ENCODE peak calls at places on chromosome 21, in nine cellular contexts. One of them, this sample, is unnamed.
A peak's percentile ranks its signal among the peaks of the same experiment; 100 is the strongest.

GRCh38 chr21:45325206-45326168 is 37.8 kb upstream of the POFUT2 start:
- DNase-seq in GM03348: no peak
- DNase-seq in aorta: peak; percentile 72
- DNase-seq in fibroblast of pulmonary artery: no peak
- DNase-seq in astrocyte: no peak
- DNase-seq in fibroblast of gingiva: no peak
- DNase-seq in Right ventricle myocardium superior: peak; percentile 36
- DNase-seq in foreskin keratinocyte: no peak
- DNase-seq in NCI-H1092: no peak
- DNase-seq in this sample: no peak

GRCh38 chr21:34669149-34669879 is 520 bp downstream of the CLIC6 start:
- DNase-seq in foreskin keratinocyte: no peak
- DNase-seq in astrocyte: no peak
- DNase-seq in fibroblast of pulmonary artery: no peak
- DNase-seq in fibroblast of gingiva: no peak
- DNase-seq in NCI-H1092: no peak
- DNase-seq in GM03348: peak; percentile 23
- DNase-seq in Right ventricle myocardium superior: no peak
- DNase-seq in aorta: peak; percentile 81
- DNase-seq in this sample: no peak

GRCh38 chr21:37455504-37455911 is 88.9 kb downstream of the DYRK1A start:
- DNase-seq in Right ventricle myocardium superior: no peak
- DNase-seq in GM03348: no peak
- DNase-seq in fibroblast of gingiva: no peak
- DNase-seq in astrocyte: no peak
- DNase-seq in NCI-H1092: no peak
- DNase-seq in fibroblast of pulmonary artery: peak; percentile 36
- DNase-seq in aorta: no peak
- DNase-seq in foreskin keratinocyte: no peak
- DNase-seq in this sample: no peak

GRCh38 chr21:17512245-17513213 is at the start of gene CXADR:
- DNase-seq in fibroblast of pulmonary artery: peak; percentile 42
- DNase-seq in aorta: peak; percentile 77
- DNase-seq in fibroblast of gingiva: no peak
- DNase-seq in foreskin keratinocyte: peak; percentile 83
- DNase-seq in astrocyte: peak; percentile 7
- DNase-seq in Right ventricle myocardium superior: peak; percentile 83
- DNase-seq in NCI-H1092: peak; percentile 81
- DNase-seq in GM03348: peak; percentile 60
- DNase-seq in this sample: no peak

GRCh38 chr21:30839304-30839703 is 9.7 kb upstream of the KRTAP7-1 start:
- DNase-seq in fibroblast of pulmonary artery: peak; percentile 0
- DNase-seq in astrocyte: no peak
- DNase-seq in fibroblast of gingiva: no peak
- DNase-seq in GM03348: no peak
- DNase-seq in Right ventricle myocardium superior: no peak
- DNase-seq in aorta: no peak
- DNase-seq in foreskin keratinocyte: peak; percentile 24
- DNase-seq in NCI-H1092: no peak
- DNase-seq in this sample: peak; percentile 4

GRCh38 chr21:22516230-22516629 is 1518.0 kb downstream of the NCAM2 start:
- DNase-seq in astrocyte: no peak
- DNase-seq in aorta: no peak
- DNase-seq in fibroblast of gingiva: no peak
- DNase-seq in foreskin keratinocyte: no peak
- DNase-seq in fibroblast of pulmonary artery: no peak
- DNase-seq in GM03348: no peak
- DNase-seq in NCI-H1092: no peak
- DNase-seq in Right ventricle myocardium superior: no peak
- DNase-seq in this sample: no peak

GRCh38 chr21:45580576-45581321 is 38.5 kb upstream of the SLC19A1 start:
- DNase-seq in Right ventricle myocardium superior: no peak
- DNase-seq in astrocyte: no peak
- DNase-seq in NCI-H1092: no peak
- DNase-seq in foreskin keratinocyte: peak; percentile 17
- DNase-seq in fibroblast of gingiva: no peak
- DNase-seq in GM03348: no peak
- DNase-seq in fibroblast of pulmonary artery: no peak
- DNase-seq in aorta: peak; percentile 64
- DNase-seq in this sample: no peak

GRCh38 chr21:29017639-29018237 is 1.4 kb downstream of the RWDD2B start:
- DNase-seq in astrocyte: no peak
- DNase-seq in fibroblast of gingiva: no peak
- DNase-seq in aorta: no peak
- DNase-seq in GM03348: no peak
- DNase-seq in foreskin keratinocyte: no peak
- DNase-seq in fibroblast of pulmonary artery: no peak
- DNase-seq in NCI-H1092: no peak
- DNase-seq in Right ventricle myocardium superior: no peak
- DNase-seq in this sample: no peak

GRCh38 chr21:41914965-41915364 is 35.8 kb upstream of the PRDM15 start:
- DNase-seq in GM03348: no peak
- DNase-seq in astrocyte: no peak
- DNase-seq in fibroblast of pulmonary artery: no peak
- DNase-seq in aorta: peak; percentile 56
- DNase-seq in NCI-H1092: no peak
- DNase-seq in fibroblast of gingiva: no peak
- DNase-seq in foreskin keratinocyte: no peak
- DNase-seq in Right ventricle myocardium superior: no peak
- DNase-seq in this sample: no peak

GRCh38 chr21:17782051-17782450 is 37.1 kb downstream of the C21orf91 start:
- DNase-seq in NCI-H1092: no peak
- DNase-seq in GM03348: no peak
- DNase-seq in Right ventricle myocardium superior: no peak
- DNase-seq in astrocyte: no peak
- DNase-seq in foreskin keratinocyte: no peak
- DNase-seq in fibroblast of gingiva: no peak
- DNase-seq in fibroblast of pulmonary artery: no peak
- DNase-seq in aorta: no peak
- DNase-seq in this sample: no peak

GRCh38 chr21:38494688-38495087 is 3.6 kb downstream of the ERG start:
- DNase-seq in aorta: peak; percentile 89
- DNase-seq in foreskin keratinocyte: peak; percentile 13
- DNase-seq in astrocyte: peak; percentile 45
- DNase-seq in fibroblast of gingiva: no peak
- DNase-seq in GM03348: no peak
- DNase-seq in Right ventricle myocardium superior: no peak
- DNase-seq in NCI-H1092: no peak
- DNase-seq in fibroblast of pulmonary artery: no peak
- DNase-seq in this sample: peak; percentile 45

GRCh38 chr21:18155508-18156193 is 89.0 kb upstream of the CHODL start:
- DNase-seq in GM03348: no peak
- DNase-seq in fibroblast of pulmonary artery: peak; percentile 34
- DNase-seq in Right ventricle myocardium superior: no peak
- DNase-seq in NCI-H1092: no peak
- DNase-seq in foreskin keratinocyte: peak; percentile 44
- DNase-seq in astrocyte: peak; percentile 36
- DNase-seq in fibroblast of gingiva: no peak
- DNase-seq in aorta: no peak
- DNase-seq in this sample: peak; percentile 6

GRCh38 chr21:15062566-15062965 is 2.2 kb downstream of the NRIP1 start:
- DNase-seq in fibroblast of gingiva: peak; percentile 26
- DNase-seq in aorta: no peak
- DNase-seq in Right ventricle myocardium superior: no peak
- DNase-seq in foreskin keratinocyte: peak; percentile 22
- DNase-seq in NCI-H1092: no peak
- DNase-seq in astrocyte: no peak
- DNase-seq in GM03348: no peak
- DNase-seq in fibroblast of pulmonary artery: peak; percentile 50
- DNase-seq in this sample: no peak

GRCh38 chr21:39671986-39672385 is 59.2 kb downstream of the B3GALT5 start:
- DNase-seq in NCI-H1092: no peak
- DNase-seq in Right ventricle myocardium superior: no peak
- DNase-seq in GM03348: no peak
- DNase-seq in fibroblast of pulmonary artery: no peak
- DNase-seq in aorta: no peak
- DNase-seq in astrocyte: no peak
- DNase-seq in fibroblast of gingiva: no peak
- DNase-seq in foreskin keratinocyte: no peak
- DNase-seq in this sample: no peak

GRCh38 chr21:44265734-44266270 is 4.1 kb upstream of the DNMT3L start:
- DNase-seq in foreskin keratinocyte: no peak
- DNase-seq in Right ventricle myocardium superior: no peak
- DNase-seq in NCI-H1092: no peak
- DNase-seq in aorta: no peak
- DNase-seq in fibroblast of pulmonary artery: no peak
- DNase-seq in GM03348: no peak
- DNase-seq in astrocyte: no peak
- DNase-seq in fibroblast of gingiva: no peak
- DNase-seq in this sample: no peak

GRCh38 chr21:38945536-38946245 is 140.0 kb downstream of the ETS2 start:
- DNase-seq in NCI-H1092: no peak
- DNase-seq in foreskin keratinocyte: no peak
- DNase-seq in astrocyte: peak; percentile 30
- DNase-seq in GM03348: no peak
- DNase-seq in Right ventricle myocardium superior: no peak
- DNase-seq in fibroblast of pulmonary artery: no peak
- DNase-seq in fibroblast of gingiva: peak; percentile 39
- DNase-seq in aorta: no peak
- DNase-seq in this sample: peak; percentile 75

GRCh38 chr21:45241357-45241756 is 46.3 kb downstream of the POFUT2 start:
- DNase-seq in fibroblast of pulmonary artery: no peak
- DNase-seq in foreskin keratinocyte: no peak
- DNase-seq in NCI-H1092: no peak
- DNase-seq in fibroblast of gingiva: no peak
- DNase-seq in Right ventricle myocardium superior: no peak
- DNase-seq in aorta: no peak
- DNase-seq in astrocyte: no peak
- DNase-seq in GM03348: no peak
- DNase-seq in this sample: no peak